ENCODE peak calls at places on chromosome 13, in four cellular contexts. A, W, D and J are unnamed samples.

GRCh38 chr13:92681239-92681638 is 545.4 kb upstream of the GPC6 start:
- DNase-seq in A (no peak), W (no peak), D (no peak), J (no peak)

GRCh38 chr13:76210262-76210661 is 574.1 kb downstream of the LMO7 start:
- DNase-seq in A (no peak), W (no peak), D (no peak), J (no peak)

GRCh38 chr13:101098873-101099272 is 317.4 kb downstream of the NALCN start:
- DNase-seq in A (no peak), W (no peak), D (peak), J (no peak)

GRCh38 chr13:84543976-84544375 is 661.7 kb upstream of the SLITRK1 start:
- DNase-seq in A (no peak), W (no peak), D (no peak), J (no peak)

GRCh38 chr13:67043901-67044300 is 186.2 kb downstream of the PCDH9 start:
- DNase-seq in A (no peak), W (no peak), D (peak), J (peak)

GRCh38 chr13:79741006-79741405 is 260.1 kb downstream of the NDFIP2 start:
- DNase-seq in A (no peak), W (no peak), D (peak), J (peak)

GRCh38 chr13:73168993-73169401 is 110.2 kb downstream of the KLF5 start:
- DNase-seq in A (no peak), W (no peak), D (peak), J (peak)

GRCh38 chr13:76440568-76440967 is 445.6 kb downstream of the KCTD12 start:
- DNase-seq in A (no peak), W (no peak), D (no peak), J (no peak)

GRCh38 chr13:71632721-71633120 is 234.3 kb downstream of the DACH1 start:
- DNase-seq in A (no peak), W (no peak), D (no peak), J (peak)

GRCh38 chr13:36819811-36820140 is 754 bp downstream of the RFXAP start:
- DNase-seq in A (no peak), W (no peak), D (peak), J (peak)

GRCh38 chr13:22265563-22265962 is 594.7 kb downstream of the FGF9 start:
- DNase-seq in A (no peak), W (no peak), D (no peak), J (no peak)

GRCh38 chr13:45143346-45143751 is 23.0 kb downstream of the GTF2F2 start:
- DNase-seq in A (no peak), W (no peak), D (peak), J (peak)

GRCh38 chr13:110358381-110358780 is 51.3 kb downstream of the COL4A2 start:
- DNase-seq in A (no peak), W (no peak), D (no peak), J (no peak)

GRCh38 chr13:36357692-36358091 is 11.5 kb upstream of the SPART start:
- DNase-seq in A (no peak), W (no peak), D (no peak), J (peak)

GRCh38 chr13:63481334-63481733 is 2065.7 kb upstream of the PCDH20 start:
- DNase-seq in A (no peak), W (no peak), D (peak), J (peak)

GRCh38 chr13:41345165-41345920 is 34.3 kb downstream of the NAA16 start:
- DNase-seq in A (no peak), W (no peak), D (no peak), J (no peak)

GRCh38 chr13:28344163-28344562 is 150.8 kb downstream of the FLT1 start:
- DNase-seq in A (no peak), W (no peak), D (no peak), J (no peak)

GRCh38 chr13:38767506-38768265 is 80.8 kb downstream of the FREM2 start:
- DNase-seq in A (no peak), W (no peak), D (no peak), J (no peak)

GRCh38 chr13:79986890-79987289 is 354.0 kb downstream of the SPRY2 start:
- DNase-seq in A (no peak), W (no peak), D (no peak), J (no peak)

GRCh38 chr13:102260256-102260655 is 141.6 kb downstream of the FGF14 start:
- DNase-seq in A (no peak), W (no peak), D (no peak), J (no peak)

GRCh38 chr13:46630419-46631183 is 77.6 kb downstream of the LRCH1 start:
- DNase-seq in A (no peak), W (no peak), D (no peak), J (no peak)

GRCh38 chr13:94351292-94352000 is 128.0 kb downstream of the DCT start:
- DNase-seq in A (no peak), W (no peak), D (peak), J (peak)

GRCh38 chr13:38348890-38349289 is 761 bp upstream of the UFM1 start:
- DNase-seq in A (no peak), W (no peak), D (peak), J (peak)

GRCh38 chr13:50721664-50721976 is 121.9 kb downstream of the DLEU7 start:
- DNase-seq in A (no peak), W (no peak), D (no peak), J (no peak)

GRCh38 chr13:76725211-76725610 is 161.0 kb downstream of the KCTD12 start:
- DNase-seq in A (no peak), W (no peak), D (peak), J (peak)

GRCh38 chr13:23460309-23460708 is 26.8 kb upstream of the SACS start:
- DNase-seq in A (no peak), W (no peak), D (no peak), J (no peak)

GRCh38 chr13:112077729-112078128 is 10.8 kb downstream of the SOX1 start:
- DNase-seq in A (no peak), W (no peak), D (no peak), J (no peak)

GRCh38 chr13:67048793-67049150 is 181.4 kb downstream of the PCDH9 start:
- DNase-seq in A (no peak), W (no peak), D (peak), J (peak)